ENCODE peak calls at places on chromosomes 16 and 17, in four cellular contexts. One of them, this sample, is unnamed.

GRCh38 chr16:3919413-3919812 is 38.9 kb upstream of the CREBBP start:
- DNase-seq in NCI-H2081: no peak
- DNase-seq in ACHN: no peak
- DNase-seq in germinal center: no peak
- DNase-seq in this sample: no peak

GRCh38 chr17:31907342-31907975 is 6.0 kb upstream of the UTP6 start:
- DNase-seq in NCI-H2081: no peak
- DNase-seq in ACHN: no peak
- DNase-seq in germinal center: no peak
- DNase-seq in this sample: no peak

GRCh38 chr16:48112603-48113400 is 43.0 kb downstream of the ABCC12 start:
- DNase-seq in NCI-H2081: no peak
- DNase-seq in ACHN: no peak
- DNase-seq in germinal center: no peak
- DNase-seq in this sample: no peak

GRCh38 chr17:62700964-62701705 is 73.7 kb downstream of the MRC2 start:
- DNase-seq in NCI-H2081: no peak
- DNase-seq in ACHN: no peak
- DNase-seq in germinal center: no peak
- DNase-seq in this sample: no peak

GRCh38 chr16:75286996-75287395 is 35.6 kb upstream of the BCAR1 start:
- DNase-seq in NCI-H2081: no peak
- DNase-seq in ACHN: no peak
- DNase-seq in germinal center: no peak
- DNase-seq in this sample: no peak

GRCh38 chr17:66580178-66580577 is 254.7 kb upstream of the CACNG5 start:
- DNase-seq in NCI-H2081: no peak
- DNase-seq in ACHN: peak
- DNase-seq in germinal center: no peak
- DNase-seq in this sample: peak

GRCh38 chr17:34703533-34703932 is 124.2 kb downstream of the TMEM132E start:
- DNase-seq in NCI-H2081: no peak
- DNase-seq in ACHN: peak
- DNase-seq in germinal center: no peak
- DNase-seq in this sample: peak

GRCh38 chr17:38720941-38721340 is 9.2 kb upstream of the CISD3 start:
- DNase-seq in NCI-H2081: no peak
- DNase-seq in ACHN: no peak
- DNase-seq in germinal center: no peak
- DNase-seq in this sample: no peak

GRCh38 chr17:17985555-17985954 is 12.9 kb downstream of the DRC3 start:
- DNase-seq in NCI-H2081: no peak
- DNase-seq in ACHN: peak
- DNase-seq in germinal center: no peak
- DNase-seq in this sample: peak

GRCh38 chr16:89048871-89049422 is 44.7 kb upstream of the ACSF3 start:
- DNase-seq in NCI-H2081: no peak
- DNase-seq in ACHN: no peak
- DNase-seq in germinal center: no peak
- DNase-seq in this sample: no peak

GRCh38 chr16:19885456-19886060 is 910 bp upstream of the GPRC5B start:
- DNase-seq in NCI-H2081: no peak
- DNase-seq in ACHN: no peak
- DNase-seq in germinal center: no peak
- DNase-seq in this sample: no peak

GRCh38 chr17:45104907-45105624 is 27.2 kb downstream of the PLCD3 start:
- DNase-seq in NCI-H2081: no peak
- DNase-seq in ACHN: no peak
- DNase-seq in germinal center: no peak
- DNase-seq in this sample: no peak

GRCh38 chr16:12906765-12907516 is 5.5 kb downstream of the SHISA9 start:
- DNase-seq in NCI-H2081: no peak
- DNase-seq in ACHN: no peak
- DNase-seq in germinal center: no peak
- DNase-seq in this sample: no peak

GRCh38 chr16:2157480-2158261 is 2.1 kb downstream of the TRAF7 start:
- DNase-seq in NCI-H2081: no peak
- DNase-seq in ACHN: no peak
- DNase-seq in germinal center: no peak
- DNase-seq in this sample: no peak

GRCh38 chr17:73522696-73523095 is 121.5 kb downstream of the SDK2 start:
- DNase-seq in NCI-H2081: no peak
- DNase-seq in ACHN: no peak
- DNase-seq in germinal center: no peak
- DNase-seq in this sample: no peak

GRCh38 chr17:77281024-77281903 is 140.5 kb downstream of the SEC14L1 start:
- DNase-seq in NCI-H2081: peak
- DNase-seq in ACHN: peak
- DNase-seq in germinal center: peak
- DNase-seq in this sample: no peak

GRCh38 chr17:81395600-81396277 is 482 bp downstream of the BAHCC1 start:
- DNase-seq in NCI-H2081: no peak
- DNase-seq in ACHN: no peak
- DNase-seq in germinal center: no peak
- DNase-seq in this sample: peak

GRCh38 chr17:3512512-3513171 is 36.8 kb downstream of the ASPA start:
- DNase-seq in NCI-H2081: no peak
- DNase-seq in ACHN: no peak
- DNase-seq in germinal center: no peak
- DNase-seq in this sample: peak

GRCh38 chr16:73610160-73610559 is 562.2 kb upstream of the ZFHX3 start:
- DNase-seq in NCI-H2081: no peak
- DNase-seq in ACHN: no peak
- DNase-seq in germinal center: no peak
- DNase-seq in this sample: no peak

GRCh38 chr17:77852666-77853207 is 105.8 kb upstream of the TNRC6C start:
- DNase-seq in NCI-H2081: no peak
- DNase-seq in ACHN: no peak
- DNase-seq in germinal center: no peak
- DNase-seq in this sample: no peak

GRCh38 chr17:7021993-7022778 is 664 bp upstream of the BCL6B start:
- DNase-seq in NCI-H2081: peak
- DNase-seq in ACHN: peak
- DNase-seq in germinal center: peak
- DNase-seq in this sample: peak

GRCh38 chr16:78732693-78733092 is 633.2 kb downstream of the WWOX start:
- DNase-seq in NCI-H2081: no peak
- DNase-seq in ACHN: no peak
- DNase-seq in germinal center: no peak
- DNase-seq in this sample: no peak

GRCh38 chr17:37019745-37020129 is 71.0 kb downstream of the AATF start:
- DNase-seq in NCI-H2081: no peak
- DNase-seq in ACHN: no peak
- DNase-seq in germinal center: no peak
- DNase-seq in this sample: no peak

GRCh38 chr17:19313746-19314651 is 48.5 kb downstream of the B9D1 start:
- DNase-seq in NCI-H2081: no peak
- DNase-seq in ACHN: no peak
- DNase-seq in germinal center: no peak
- DNase-seq in this sample: no peak

This sample was measured in SK-MEL-5.